ENCODE peak calls at places on chromosomes 2 and 18, in six cellular contexts. One of them, this sample, is unnamed.

GRCh38 chr2:133213651-133214050 is 354.6 kb downstream of the NCKAP5 start:
- DNase-seq in ovary: no peak
- DNase-seq in activated T-cell treated with anti-CD3 and anti-CD28 coated beads for 1 hour: no peak
- DNase-seq in heart left ventricle: no peak
- DNase-seq in stimulated activated CD8-positive, alpha-beta memory T cell treated with anti-CD3 and anti-CD28 coated beads, Interleukin-2, amount 100 ng/mL, for 1 hour: no peak
- DNase-seq in T-helper 1 cell: no peak
- DNase-seq in this sample: no peak

GRCh38 chr2:116696903-116697302 is 1117.6 kb upstream of the DDX18 start:
- DNase-seq in ovary: no peak
- DNase-seq in activated T-cell treated with anti-CD3 and anti-CD28 coated beads for 1 hour: no peak
- DNase-seq in heart left ventricle: no peak
- DNase-seq in stimulated activated CD8-positive, alpha-beta memory T cell treated with anti-CD3 and anti-CD28 coated beads, Interleukin-2, amount 100 ng/mL, for 1 hour: no peak
- DNase-seq in T-helper 1 cell: no peak
- DNase-seq in this sample: no peak

GRCh38 chr2:225270861-225271260 is 128.6 kb upstream of the NYAP2 start:
- DNase-seq in ovary: no peak
- DNase-seq in activated T-cell treated with anti-CD3 and anti-CD28 coated beads for 1 hour: no peak
- DNase-seq in heart left ventricle: no peak
- DNase-seq in stimulated activated CD8-positive, alpha-beta memory T cell treated with anti-CD3 and anti-CD28 coated beads, Interleukin-2, amount 100 ng/mL, for 1 hour: no peak
- DNase-seq in T-helper 1 cell: peak
- DNase-seq in this sample: peak

GRCh38 chr2:27071990-27072830 is 756 bp upstream of the OST4 start:
- DNase-seq in ovary: peak
- DNase-seq in activated T-cell treated with anti-CD3 and anti-CD28 coated beads for 1 hour: no peak
- DNase-seq in heart left ventricle: peak
- DNase-seq in stimulated activated CD8-positive, alpha-beta memory T cell treated with anti-CD3 and anti-CD28 coated beads, Interleukin-2, amount 100 ng/mL, for 1 hour: no peak
- DNase-seq in T-helper 1 cell: no peak
- DNase-seq in this sample: no peak

GRCh38 chr18:23105581-23106219 is 29.6 kb upstream of the CABLES1 start:
- DNase-seq in ovary: no peak
- DNase-seq in activated T-cell treated with anti-CD3 and anti-CD28 coated beads for 1 hour: no peak
- DNase-seq in heart left ventricle: no peak
- DNase-seq in stimulated activated CD8-positive, alpha-beta memory T cell treated with anti-CD3 and anti-CD28 coated beads, Interleukin-2, amount 100 ng/mL, for 1 hour: no peak
- DNase-seq in T-helper 1 cell: no peak
- DNase-seq in this sample: no peak

GRCh38 chr2:121698318-121698930 is 38.3 kb downstream of the NIFK start:
- DNase-seq in ovary: no peak
- DNase-seq in activated T-cell treated with anti-CD3 and anti-CD28 coated beads for 1 hour: no peak
- DNase-seq in heart left ventricle: no peak
- DNase-seq in stimulated activated CD8-positive, alpha-beta memory T cell treated with anti-CD3 and anti-CD28 coated beads, Interleukin-2, amount 100 ng/mL, for 1 hour: no peak
- DNase-seq in T-helper 1 cell: peak
- DNase-seq in this sample: no peak

GRCh38 chr18:32753656-32754221 is 19.1 kb downstream of the KLHL14 start:
- DNase-seq in ovary: no peak
- DNase-seq in activated T-cell treated with anti-CD3 and anti-CD28 coated beads for 1 hour: no peak
- DNase-seq in heart left ventricle: no peak
- DNase-seq in stimulated activated CD8-positive, alpha-beta memory T cell treated with anti-CD3 and anti-CD28 coated beads, Interleukin-2, amount 100 ng/mL, for 1 hour: no peak
- DNase-seq in T-helper 1 cell: no peak
- DNase-seq in this sample: no peak

GRCh38 chr2:25341031-25341727 is 546 bp downstream of the DNMT3A start:
- DNase-seq in ovary: peak
- DNase-seq in activated T-cell treated with anti-CD3 and anti-CD28 coated beads for 1 hour: no peak
- DNase-seq in heart left ventricle: peak
- DNase-seq in stimulated activated CD8-positive, alpha-beta memory T cell treated with anti-CD3 and anti-CD28 coated beads, Interleukin-2, amount 100 ng/mL, for 1 hour: no peak
- DNase-seq in T-helper 1 cell: no peak
- DNase-seq in this sample: no peak

GRCh38 chr2:109171444-109172334 is 42.7 kb downstream of the SH3RF3 start:
- DNase-seq in ovary: peak
- DNase-seq in activated T-cell treated with anti-CD3 and anti-CD28 coated beads for 1 hour: no peak
- DNase-seq in heart left ventricle: peak
- DNase-seq in stimulated activated CD8-positive, alpha-beta memory T cell treated with anti-CD3 and anti-CD28 coated beads, Interleukin-2, amount 100 ng/mL, for 1 hour: no peak
- DNase-seq in T-helper 1 cell: no peak
- DNase-seq in this sample: peak

GRCh38 chr2:85394256-85394655 is 15.9 kb downstream of the CAPG start:
- DNase-seq in ovary: peak
- DNase-seq in activated T-cell treated with anti-CD3 and anti-CD28 coated beads for 1 hour: no peak
- DNase-seq in heart left ventricle: no peak
- DNase-seq in stimulated activated CD8-positive, alpha-beta memory T cell treated with anti-CD3 and anti-CD28 coated beads, Interleukin-2, amount 100 ng/mL, for 1 hour: no peak
- DNase-seq in T-helper 1 cell: no peak
- DNase-seq in this sample: no peak

GRCh38 chr2:199850250-199850717 is 708 bp downstream of the FTCDNL1 start:
- DNase-seq in ovary: no peak
- DNase-seq in activated T-cell treated with anti-CD3 and anti-CD28 coated beads for 1 hour: no peak
- DNase-seq in heart left ventricle: no peak
- DNase-seq in stimulated activated CD8-positive, alpha-beta memory T cell treated with anti-CD3 and anti-CD28 coated beads, Interleukin-2, amount 100 ng/mL, for 1 hour: no peak
- DNase-seq in T-helper 1 cell: no peak
- DNase-seq in this sample: no peak

GRCh38 chr2:226256237-226256636 is 543.4 kb downstream of the IRS1 start:
- DNase-seq in ovary: no peak
- DNase-seq in activated T-cell treated with anti-CD3 and anti-CD28 coated beads for 1 hour: no peak
- DNase-seq in heart left ventricle: no peak
- DNase-seq in stimulated activated CD8-positive, alpha-beta memory T cell treated with anti-CD3 and anti-CD28 coated beads, Interleukin-2, amount 100 ng/mL, for 1 hour: no peak
- DNase-seq in T-helper 1 cell: no peak
- DNase-seq in this sample: no peak

GRCh38 chr2:189304360-189304759 is 124.8 kb upstream of the COL5A2 start:
- DNase-seq in ovary: no peak
- DNase-seq in activated T-cell treated with anti-CD3 and anti-CD28 coated beads for 1 hour: peak
- DNase-seq in heart left ventricle: no peak
- DNase-seq in stimulated activated CD8-positive, alpha-beta memory T cell treated with anti-CD3 and anti-CD28 coated beads, Interleukin-2, amount 100 ng/mL, for 1 hour: no peak
- DNase-seq in T-helper 1 cell: peak
- DNase-seq in this sample: peak

GRCh38 chr2:40002339-40002738 is 223.3 kb upstream of the THUMPD2 start:
- DNase-seq in ovary: no peak
- DNase-seq in activated T-cell treated with anti-CD3 and anti-CD28 coated beads for 1 hour: no peak
- DNase-seq in heart left ventricle: no peak
- DNase-seq in stimulated activated CD8-positive, alpha-beta memory T cell treated with anti-CD3 and anti-CD28 coated beads, Interleukin-2, amount 100 ng/mL, for 1 hour: no peak
- DNase-seq in T-helper 1 cell: no peak
- DNase-seq in this sample: no peak

GRCh38 chr2:170715932-170716777 is 1.0 kb downstream of the SP5 start:
- DNase-seq in ovary: peak
- DNase-seq in activated T-cell treated with anti-CD3 and anti-CD28 coated beads for 1 hour: no peak
- DNase-seq in heart left ventricle: no peak
- DNase-seq in stimulated activated CD8-positive, alpha-beta memory T cell treated with anti-CD3 and anti-CD28 coated beads, Interleukin-2, amount 100 ng/mL, for 1 hour: no peak
- DNase-seq in T-helper 1 cell: no peak
- DNase-seq in this sample: no peak

GRCh38 chr2:31383471-31384153 is 30.9 kb downstream of the XDH start:
- DNase-seq in ovary: no peak
- DNase-seq in activated T-cell treated with anti-CD3 and anti-CD28 coated beads for 1 hour: no peak
- DNase-seq in heart left ventricle: no peak
- DNase-seq in stimulated activated CD8-positive, alpha-beta memory T cell treated with anti-CD3 and anti-CD28 coated beads, Interleukin-2, amount 100 ng/mL, for 1 hour: no peak
- DNase-seq in T-helper 1 cell: no peak
- DNase-seq in this sample: no peak

GRCh38 chr2:233480490-233481202 is 85.9 kb downstream of the USP40 start:
- DNase-seq in ovary: no peak
- DNase-seq in activated T-cell treated with anti-CD3 and anti-CD28 coated beads for 1 hour: no peak
- DNase-seq in heart left ventricle: no peak
- DNase-seq in stimulated activated CD8-positive, alpha-beta memory T cell treated with anti-CD3 and anti-CD28 coated beads, Interleukin-2, amount 100 ng/mL, for 1 hour: no peak
- DNase-seq in T-helper 1 cell: no peak
- DNase-seq in this sample: no peak

GRCh38 chr18:4455113-4455811 is at the start of gene DLGAP1:
- DNase-seq in ovary: peak
- DNase-seq in activated T-cell treated with anti-CD3 and anti-CD28 coated beads for 1 hour: no peak
- DNase-seq in heart left ventricle: peak
- DNase-seq in stimulated activated CD8-positive, alpha-beta memory T cell treated with anti-CD3 and anti-CD28 coated beads, Interleukin-2, amount 100 ng/mL, for 1 hour: no peak
- DNase-seq in T-helper 1 cell: no peak
- DNase-seq in this sample: peak